ENCODE peak calls at places on chromosomes 13 and 19, in six cellular contexts. One of them, this sample, is unnamed.

GRCh38 chr19:33255781-33256180 is 30.1 kb upstream of the SLC7A10 start:
- ATAC-seq in body of pancreas: no peak
- ATAC-seq in HepG2: no peak
- ATAC-seq in upper lobe of left lung: no peak
- ATAC-seq in right lobe of liver: no peak
- ATAC-seq in heart left ventricle: no peak
- ATAC-seq in this sample: no peak

GRCh38 chr13:52599853-52600603 is 42.2 kb upstream of the HNRNPA1L2 start:
- ATAC-seq in body of pancreas: peak; percentile 86
- ATAC-seq in HepG2: peak; percentile 78
- ATAC-seq in upper lobe of left lung: peak; percentile 42
- ATAC-seq in right lobe of liver: peak; percentile 58
- ATAC-seq in heart left ventricle: peak; percentile 81
- ATAC-seq in this sample: peak; percentile 77

GRCh38 chr19:15479391-15480345 is at the start of gene PGLYRP2:
- ATAC-seq in body of pancreas: peak; percentile 42
- ATAC-seq in HepG2: peak; percentile 91
- ATAC-seq in upper lobe of left lung: peak; percentile 75
- ATAC-seq in right lobe of liver: peak; percentile 90
- ATAC-seq in heart left ventricle: peak; percentile 81
- ATAC-seq in this sample: no peak

GRCh38 chr13:29522044-29522685 is 73.3 kb downstream of the SLC7A1 start:
- ATAC-seq in body of pancreas: peak; percentile 63
- ATAC-seq in HepG2: no peak
- ATAC-seq in upper lobe of left lung: no peak
- ATAC-seq in right lobe of liver: no peak
- ATAC-seq in heart left ventricle: peak; percentile 39
- ATAC-seq in this sample: peak; percentile 53

GRCh38 chr13:110307697-110308376 is 753 bp downstream of the COL4A2 start:
- ATAC-seq in body of pancreas: peak; percentile 10
- ATAC-seq in HepG2: no peak
- ATAC-seq in upper lobe of left lung: peak; percentile 37
- ATAC-seq in right lobe of liver: peak; percentile 23
- ATAC-seq in heart left ventricle: peak; percentile 19
- ATAC-seq in this sample: no peak

GRCh38 chr13:97274782-97275252 is 52.7 kb downstream of the MBNL2 start:
- ATAC-seq in body of pancreas: peak; percentile 48
- ATAC-seq in HepG2: peak; percentile 92
- ATAC-seq in upper lobe of left lung: no peak
- ATAC-seq in right lobe of liver: peak; percentile 69
- ATAC-seq in heart left ventricle: no peak
- ATAC-seq in this sample: peak; percentile 14

GRCh38 chr13:106522112-106522511 is 13.3 kb downstream of the EFNB2 start:
- ATAC-seq in body of pancreas: no peak
- ATAC-seq in HepG2: no peak
- ATAC-seq in upper lobe of left lung: no peak
- ATAC-seq in right lobe of liver: no peak
- ATAC-seq in heart left ventricle: no peak
- ATAC-seq in this sample: no peak

GRCh38 chr13:54574791-54575190 is 1546.2 kb downstream of the OLFM4 start:
- ATAC-seq in body of pancreas: no peak
- ATAC-seq in HepG2: no peak
- ATAC-seq in upper lobe of left lung: no peak
- ATAC-seq in right lobe of liver: no peak
- ATAC-seq in heart left ventricle: no peak
- ATAC-seq in this sample: no peak

GRCh38 chr13:49020940-49021548 is 45.3 kb downstream of the FNDC3A start:
- ATAC-seq in body of pancreas: no peak
- ATAC-seq in HepG2: no peak
- ATAC-seq in upper lobe of left lung: no peak
- ATAC-seq in right lobe of liver: no peak
- ATAC-seq in heart left ventricle: no peak
- ATAC-seq in this sample: no peak

GRCh38 chr19:33590224-33590623 is 31.5 kb upstream of the CHST8 start:
- ATAC-seq in body of pancreas: no peak
- ATAC-seq in HepG2: no peak
- ATAC-seq in upper lobe of left lung: no peak
- ATAC-seq in right lobe of liver: no peak
- ATAC-seq in heart left ventricle: no peak
- ATAC-seq in this sample: no peak

GRCh38 chr19:3520166-3521103 is 14.3 kb downstream of the FZR1 start:
- ATAC-seq in body of pancreas: no peak
- ATAC-seq in HepG2: peak; percentile 19
- ATAC-seq in upper lobe of left lung: no peak
- ATAC-seq in right lobe of liver: no peak
- ATAC-seq in heart left ventricle: no peak
- ATAC-seq in this sample: no peak

GRCh38 chr19:29622191-29623070 is 16.3 kb downstream of the POP4 start:
- ATAC-seq in body of pancreas: no peak
- ATAC-seq in HepG2: peak; percentile 41
- ATAC-seq in upper lobe of left lung: no peak
- ATAC-seq in right lobe of liver: peak; percentile 36
- ATAC-seq in heart left ventricle: no peak
- ATAC-seq in this sample: no peak

GRCh38 chr19:57269515-57270250 is 10.6 kb upstream of the ZNF460 start:
- ATAC-seq in body of pancreas: no peak
- ATAC-seq in HepG2: no peak
- ATAC-seq in upper lobe of left lung: no peak
- ATAC-seq in right lobe of liver: no peak
- ATAC-seq in heart left ventricle: no peak
- ATAC-seq in this sample: no peak

GRCh38 chr19:33580026-33580644 is 41.6 kb upstream of the CHST8 start:
- ATAC-seq in body of pancreas: peak; percentile 65
- ATAC-seq in HepG2: peak; percentile 97
- ATAC-seq in upper lobe of left lung: no peak
- ATAC-seq in right lobe of liver: peak; percentile 86
- ATAC-seq in heart left ventricle: no peak
- ATAC-seq in this sample: no peak

GRCh38 chr13:32736648-32737047 is 150.4 kb downstream of the PDS5B start:
- ATAC-seq in body of pancreas: no peak
- ATAC-seq in HepG2: no peak
- ATAC-seq in upper lobe of left lung: no peak
- ATAC-seq in right lobe of liver: peak; percentile 81
- ATAC-seq in heart left ventricle: no peak
- ATAC-seq in this sample: no peak

GRCh38 chr19:30473334-30473867 is 101.2 kb downstream of the ZNF536 start:
- ATAC-seq in body of pancreas: no peak
- ATAC-seq in HepG2: no peak
- ATAC-seq in upper lobe of left lung: no peak
- ATAC-seq in right lobe of liver: no peak
- ATAC-seq in heart left ventricle: no peak
- ATAC-seq in this sample: no peak

GRCh38 chr13:29801737-29802305 is 48.6 kb downstream of the UBL3 start:
- ATAC-seq in body of pancreas: no peak
- ATAC-seq in HepG2: peak; percentile 56
- ATAC-seq in upper lobe of left lung: peak; percentile 37
- ATAC-seq in right lobe of liver: no peak
- ATAC-seq in heart left ventricle: peak; percentile 33
- ATAC-seq in this sample: no peak

GRCh38 chr13:62706035-62706434 is 1290.4 kb upstream of the PCDH20 start:
- ATAC-seq in body of pancreas: no peak
- ATAC-seq in HepG2: no peak
- ATAC-seq in upper lobe of left lung: no peak
- ATAC-seq in right lobe of liver: no peak
- ATAC-seq in heart left ventricle: no peak
- ATAC-seq in this sample: no peak

DNA sequence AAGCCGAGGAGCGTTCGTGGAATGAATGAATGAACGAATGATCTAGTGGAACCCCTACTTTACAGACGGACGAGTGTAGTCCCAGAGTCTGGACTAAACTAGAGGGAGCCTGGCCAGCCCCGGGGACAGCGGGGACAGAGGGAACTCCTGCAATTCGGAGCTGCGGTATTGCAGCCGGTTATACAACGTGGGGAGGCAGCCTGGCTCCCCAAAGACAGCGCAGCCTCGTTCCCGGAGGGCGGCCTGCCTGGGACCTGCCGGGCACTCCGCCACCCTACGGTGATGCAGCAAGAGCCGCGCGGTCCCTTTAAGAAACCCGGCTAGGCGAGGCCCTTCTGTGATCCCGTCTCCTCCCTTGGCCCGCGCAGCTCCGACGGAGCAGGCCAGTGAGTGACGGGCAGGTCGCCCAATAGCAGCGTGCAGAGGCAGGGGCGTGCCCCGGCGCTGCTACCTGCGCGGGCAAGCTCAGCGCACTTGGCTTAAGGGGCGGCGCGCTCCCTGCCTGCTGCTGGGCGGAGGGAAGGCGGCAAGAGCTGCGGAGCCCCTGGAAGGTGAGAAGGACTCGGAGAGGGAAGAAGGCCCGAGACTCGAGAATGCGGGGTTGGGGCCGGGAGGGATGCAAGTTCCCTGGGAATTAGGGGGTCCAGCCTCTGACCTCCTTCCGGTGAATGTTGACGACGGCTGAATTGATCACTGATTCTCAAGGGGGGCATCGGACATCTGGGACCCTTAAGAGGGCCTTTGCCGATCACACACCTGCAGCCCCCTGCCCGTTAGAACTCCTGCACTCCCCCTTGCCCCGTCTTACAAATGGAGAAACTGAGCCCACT is at the start of gene ABCA7:
- ATAC-seq in body of pancreas: peak; percentile 94
- ATAC-seq in HepG2: peak; percentile 91
- ATAC-seq in upper lobe of left lung: peak; percentile 97
- ATAC-seq in right lobe of liver: peak; percentile 93
- ATAC-seq in heart left ventricle: peak; percentile 96
- ATAC-seq in this sample: peak; percentile 96
- TF ChIP-seq POLR2A in body of pancreas: peak; percentile 86
- TF ChIP-seq POLR2A in HepG2: peak; percentile 38
- TF ChIP-seq POLR2A in upper lobe of left lung: no peak
- TF ChIP-seq POLR2A in right lobe of liver: peak; percentile 70
- TF ChIP-seq POLR2A in heart left ventricle: peak; percentile 69
- TF ChIP-seq POLR2A in this sample: peak; percentile 6

GRCh38 chr19:43501661-43502418 is 2.7 kb downstream of the PHLDB3 start:
- ATAC-seq in body of pancreas: no peak
- ATAC-seq in HepG2: no peak
- ATAC-seq in upper lobe of left lung: no peak
- ATAC-seq in right lobe of liver: no peak
- ATAC-seq in heart left ventricle: no peak
- ATAC-seq in this sample: no peak

GRCh38 chr19:43505186-43505456 is 575 bp upstream of the PHLDB3 start:
- ATAC-seq in body of pancreas: no peak
- ATAC-seq in HepG2: no peak
- ATAC-seq in upper lobe of left lung: no peak
- ATAC-seq in right lobe of liver: no peak
- ATAC-seq in heart left ventricle: no peak
- ATAC-seq in this sample: no peak

GRCh38 chr19:43504426-43505185 is at the start of gene PHLDB3:
- ATAC-seq in body of pancreas: peak; percentile 50
- ATAC-seq in HepG2: peak; percentile 77
- ATAC-seq in upper lobe of left lung: peak; percentile 58
- ATAC-seq in right lobe of liver: peak; percentile 37
- ATAC-seq in heart left ventricle: peak; percentile 51
- ATAC-seq in this sample: peak; percentile 60

GRCh38 chr19:43502419-43502976 is 2.0 kb downstream of the PHLDB3 start:
- ATAC-seq in body of pancreas: no peak
- ATAC-seq in HepG2: no peak
- ATAC-seq in upper lobe of left lung: no peak
- ATAC-seq in right lobe of liver: no peak
- ATAC-seq in heart left ventricle: no peak
- ATAC-seq in this sample: no peak

DNA sequence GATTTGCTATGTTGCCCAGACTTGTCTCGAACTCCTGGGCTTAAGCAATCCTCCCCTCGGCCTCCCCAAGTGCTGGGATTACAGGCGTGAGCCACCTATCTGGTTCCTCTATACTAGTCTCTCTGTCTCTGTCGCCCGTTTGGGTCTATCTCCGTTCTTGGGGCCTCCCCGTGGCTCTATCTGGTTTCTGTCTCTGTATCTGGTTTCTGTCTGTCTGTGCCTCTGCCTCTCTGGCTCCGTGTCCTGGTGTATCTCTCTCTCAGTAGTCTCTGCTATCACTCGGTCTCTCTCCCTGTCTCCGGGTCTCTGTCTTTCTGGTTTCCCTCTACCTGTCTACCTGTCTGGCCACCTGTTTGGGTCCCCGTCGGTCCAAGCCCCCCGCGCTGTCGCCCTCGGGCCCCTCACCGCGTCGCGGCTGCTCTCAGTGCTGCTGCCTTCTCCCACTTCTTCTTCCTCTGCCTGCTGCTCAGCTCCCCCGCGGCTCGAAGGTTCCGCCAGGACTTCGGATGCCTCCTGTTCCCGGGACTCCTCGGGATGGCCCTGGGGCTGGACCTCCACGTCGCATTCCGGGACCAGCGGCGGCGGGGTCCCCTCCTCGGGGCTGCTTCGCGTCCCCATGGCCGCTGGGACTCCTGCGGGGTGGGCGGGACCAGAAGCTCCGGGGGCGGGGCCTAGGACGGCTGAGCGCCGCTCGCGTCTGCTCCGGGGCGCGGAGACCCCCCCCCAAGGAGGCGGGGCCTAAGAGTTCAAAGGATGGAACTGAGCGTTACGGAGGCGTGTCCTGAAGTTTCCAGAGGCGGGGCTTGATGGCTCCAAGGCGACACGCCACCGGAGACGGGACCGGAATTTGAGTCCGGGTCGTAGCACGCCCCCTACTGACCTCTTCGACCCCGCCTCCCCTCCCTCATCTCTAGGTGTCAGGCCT is 783 bp downstream of the PHLDB3 start:
- ATAC-seq in body of pancreas: peak; percentile 98
- ATAC-seq in HepG2: peak; percentile 86
- ATAC-seq in upper lobe of left lung: peak; percentile 96
- ATAC-seq in right lobe of liver: peak; percentile 97
- ATAC-seq in heart left ventricle: peak; percentile 98
- ATAC-seq in this sample: peak; percentile 98
- TF ChIP-seq POLR2A in body of pancreas: peak; percentile 66
- TF ChIP-seq POLR2A in HepG2: peak; percentile 46
- TF ChIP-seq POLR2A in upper lobe of left lung: no peak
- TF ChIP-seq POLR2A in right lobe of liver: peak; percentile 67
- TF ChIP-seq POLR2A in heart left ventricle: peak; percentile 38
- TF ChIP-seq POLR2A in this sample: peak; percentile 10

GRCh38 chr19:48596679-48597465 is 9.7 kb upstream of the SPACA4 start:
- ATAC-seq in body of pancreas: no peak
- ATAC-seq in HepG2: no peak
- ATAC-seq in upper lobe of left lung: no peak
- ATAC-seq in right lobe of liver: no peak
- ATAC-seq in heart left ventricle: no peak
- ATAC-seq in this sample: no peak
- TF ChIP-seq POLR2A in body of pancreas: no peak
- TF ChIP-seq POLR2A in HepG2: no peak
- TF ChIP-seq POLR2A in upper lobe of left lung: no peak
- TF ChIP-seq POLR2A in right lobe of liver: no peak
- TF ChIP-seq POLR2A in heart left ventricle: no peak
- TF ChIP-seq POLR2A in this sample: no peak

GRCh38 chr19:18330865-18331264 is 8.0 kb upstream of the LSM4 start:
- ATAC-seq in body of pancreas: no peak
- ATAC-seq in HepG2: no peak
- ATAC-seq in upper lobe of left lung: no peak
- ATAC-seq in right lobe of liver: no peak
- ATAC-seq in heart left ventricle: no peak
- ATAC-seq in this sample: no peak
- TF ChIP-seq POLR2A in body of pancreas: no peak
- TF ChIP-seq POLR2A in HepG2: no peak
- TF ChIP-seq POLR2A in upper lobe of left lung: no peak
- TF ChIP-seq POLR2A in right lobe of liver: no peak
- TF ChIP-seq POLR2A in heart left ventricle: no peak
- TF ChIP-seq POLR2A in this sample: no peak

This sample was measured in gastroesophageal sphincter.